ENCODE peak calls at places on chromosomes 12 and 14, in eight cellular contexts. S, Z, J, C, K, O, H and W are unnamed samples.

GRCh38 chr12:25352078-25352918 is 101.6 kb upstream of the KRAS start:
- DNase-seq in O (peak; percentile 36), H (no peak), S (no peak), K (no peak), C (peak; percentile 28), J (no peak), Z (no peak), W (no peak)

GRCh38 chr14:77498984-77499527 is 440 bp upstream of the ISM2 start:
- DNase-seq in H (peak; percentile 52), O (no peak), J (no peak), K (peak; percentile 59), C (no peak), S (no peak), Z (no peak), W (no peak)

GRCh38 chr12:6423267-6424007 is 21.3 kb upstream of the CD27 start:
- DNase-seq in K (peak; percentile 87), H (peak; percentile 92), S (peak; percentile 91), J (peak; percentile 90), O (peak; percentile 96), C (peak; percentile 96), Z (peak; percentile 92), W (peak; percentile 73)

GRCh38 chr12:24991209-24992049 is 42.5 kb upstream of the BCAT1 start:
- DNase-seq in C (peak; percentile 75), O (peak; percentile 84), K (no peak), J (no peak), Z (no peak), H (no peak), S (no peak), W (no peak)

GRCh38 chr14:59540852-59541251 is 35.8 kb downstream of the CCDC175 start:
- DNase-seq in C (no peak), K (no peak), H (no peak), Z (no peak), O (no peak), S (no peak), J (no peak), W (no peak)

GRCh38 chr12:124086299-124086898 is 113.4 kb downstream of the ZNF664 start:
- DNase-seq in H (no peak), S (no peak), K (peak; percentile 32), C (no peak), O (no peak), Z (no peak), J (no peak), W (no peak)

GRCh38 chr12:109721276-109721675 is 7.7 kb downstream of the FAM222A start:
- DNase-seq in K (no peak), O (no peak), C (no peak), S (no peak), H (no peak), J (no peak), Z (peak; percentile 83), W (peak; percentile 56)

GRCh38 chr12:12930633-12931032 is 21.3 kb downstream of the GPRC5D start:
- DNase-seq in H (no peak), K (no peak), J (no peak), Z (no peak), S (no peak), O (no peak), C (no peak), W (no peak)

GRCh38 chr12:55002355-55002754 is 17.4 kb upstream of the NEUROD4 start:
- DNase-seq in K (no peak), Z (no peak), O (no peak), C (no peak), H (no peak), S (no peak), J (no peak), W (no peak)

GRCh38 chr12:121989266-121989950 is 32.3 kb upstream of the BCL7A start:
- DNase-seq in O (no peak), Z (no peak), H (no peak), K (no peak), J (no peak), S (no peak), C (no peak), W (no peak)

GRCh38 chr12:121986494-121987245 is 35.0 kb upstream of the BCL7A start:
- DNase-seq in S (no peak), H (no peak), K (no peak), O (no peak), J (no peak), Z (no peak), C (no peak), W (no peak)

GRCh38 chr12:121992059-121992879 is 29.4 kb upstream of the BCL7A start:
- DNase-seq in H (no peak), Z (no peak), K (peak; percentile 73), C (peak; percentile 98), O (peak; percentile 99), S (no peak), J (no peak), W (no peak)

GRCh38 chr12:121989951-121990647 is 31.6 kb upstream of the BCL7A start:
- DNase-seq in H (no peak), O (no peak), C (no peak), S (no peak), J (no peak), K (no peak), Z (no peak), W (no peak)

GRCh38 chr12:121990692-121991603 is 30.7 kb upstream of the BCL7A start:
- DNase-seq in H (no peak), C (no peak), O (no peak), Z (no peak), K (no peak), J (no peak), S (no peak), W (no peak)
- H3K4me3 ChIP-seq in H (no peak overlapping the region), C (no peak overlapping the region), O (no peak overlapping the region), Z (no peak overlapping the region), K (no peak overlapping the region), J (no peak overlapping the region), S (no peak overlapping the region), W (no peak overlapping the region)

DNA sequence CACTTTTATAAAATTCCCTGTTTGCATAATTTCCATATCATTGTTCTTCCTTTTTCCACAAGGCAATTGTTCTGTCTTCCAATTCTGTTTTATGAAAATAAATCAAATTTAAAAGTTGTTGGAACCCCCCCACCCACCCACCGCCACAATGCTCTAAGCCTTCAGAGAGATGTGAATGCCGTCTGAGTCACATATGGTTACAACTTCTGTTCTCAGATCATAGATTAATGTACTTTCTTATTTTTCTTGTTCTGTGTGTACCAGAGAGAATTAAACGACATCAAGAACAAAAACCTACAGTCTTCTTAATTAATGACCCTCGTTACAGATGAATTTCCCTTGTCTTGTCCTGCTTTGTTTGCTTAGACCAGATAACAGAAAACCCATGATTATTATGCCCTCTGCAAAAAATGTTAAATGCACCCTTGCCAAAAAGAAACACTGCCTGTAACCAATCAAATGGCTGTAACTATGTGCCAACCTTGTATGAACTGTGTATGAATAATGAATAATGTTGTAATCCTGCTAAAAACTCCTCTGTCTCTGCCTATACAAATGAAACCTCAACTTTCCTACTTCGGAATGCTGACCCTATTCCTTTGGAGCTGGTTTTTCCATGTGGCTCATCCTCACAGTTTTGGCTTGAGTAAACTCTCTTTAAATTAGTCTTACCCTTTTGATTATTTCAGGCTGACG is 14.0 kb downstream of the OR6S1 start:
- DNase-seq in H (no peak), Z (no peak), K (no peak), S (no peak), O (no peak), J (no peak), C (peak; percentile 42), W (no peak)
- H3K4me3 ChIP-seq in H (no peak overlapping the region), Z (no peak overlapping the region), K (no peak overlapping the region), S (no peak overlapping the region), O (no peak overlapping the region), J (no peak overlapping the region), C (no peak overlapping the region), W (no peak overlapping the region)

GRCh38 chr12:76018111-76018510 is 13.5 kb downstream of the PHLDA1 start:
- DNase-seq in C (peak; percentile 66), Z (peak; percentile 79), K (no peak), H (no peak), J (no peak), O (peak; percentile 88), S (no peak), W (no peak)

GRCh38 chr12:76023069-76023690 is 8.4 kb downstream of the PHLDA1 start:
- DNase-seq in O (no peak), Z (no peak), J (no peak), H (no peak), C (no peak), S (no peak), K (no peak), W (no peak)

GRCh38 chr12:76020731-76021672 is 10.6 kb downstream of the PHLDA1 start:
- DNase-seq in K (no peak), J (peak; percentile 64), H (no peak), Z (no peak), S (no peak), O (peak; percentile 98), C (peak; percentile 97), W (no peak)

GRCh38 chr12:76020281-76020680 is 11.3 kb downstream of the PHLDA1 start:
- DNase-seq in S (no peak), J (peak; percentile 29), H (peak; percentile 79), K (no peak), Z (no peak), C (peak; percentile 72), O (peak; percentile 65), W (no peak)

DNA sequence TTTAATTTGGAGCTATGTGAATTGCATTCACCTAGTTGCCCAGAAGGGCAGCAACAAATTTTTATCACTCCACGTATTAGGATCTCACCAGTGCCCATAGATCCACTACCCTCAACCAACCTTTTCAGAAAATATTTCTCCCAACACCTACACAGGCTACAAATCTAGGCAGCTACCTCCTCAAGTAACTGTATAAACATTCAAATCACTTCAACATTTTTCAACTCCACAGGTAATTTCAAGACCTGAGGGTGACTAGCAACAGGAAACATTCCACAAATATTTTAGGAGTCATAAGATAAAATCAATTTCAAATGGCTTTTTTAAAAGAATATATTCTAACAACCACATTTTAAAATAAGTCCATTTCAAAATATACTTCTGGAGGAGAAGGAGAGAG is 12.9 kb downstream of the PHLDA1 start:
- DNase-seq in C (no peak), H (no peak), J (no peak), S (no peak), Z (no peak), K (no peak), O (no peak), W (no peak)
- H3K4me3 ChIP-seq in C (no peak overlapping the region), H (no peak overlapping the region), J (no peak overlapping the region), S (no peak overlapping the region), Z (no peak overlapping the region), K (no peak overlapping the region), O (no peak overlapping the region), W (no peak overlapping the region)

GRCh38 chr14:82075566-82075965 is 541.9 kb upstream of the SEL1L start:
- DNase-seq in J (no peak), K (no peak), H (no peak), C (peak; percentile 7), S (no peak), Z (peak; percentile 24), O (peak; percentile 3), W (peak; percentile 18)

GRCh38 chr14:82070040-82070439 is 536.4 kb upstream of the SEL1L start:
- DNase-seq in C (no peak), J (no peak), S (no peak), H (no peak), O (no peak), Z (no peak), K (no peak), W (no peak)

GRCh38 chr14:82067221-82067620 is 533.6 kb upstream of the SEL1L start:
- DNase-seq in H (no peak), Z (no peak), K (no peak), O (no peak), C (no peak), S (no peak), J (no peak), W (no peak)

DNA sequence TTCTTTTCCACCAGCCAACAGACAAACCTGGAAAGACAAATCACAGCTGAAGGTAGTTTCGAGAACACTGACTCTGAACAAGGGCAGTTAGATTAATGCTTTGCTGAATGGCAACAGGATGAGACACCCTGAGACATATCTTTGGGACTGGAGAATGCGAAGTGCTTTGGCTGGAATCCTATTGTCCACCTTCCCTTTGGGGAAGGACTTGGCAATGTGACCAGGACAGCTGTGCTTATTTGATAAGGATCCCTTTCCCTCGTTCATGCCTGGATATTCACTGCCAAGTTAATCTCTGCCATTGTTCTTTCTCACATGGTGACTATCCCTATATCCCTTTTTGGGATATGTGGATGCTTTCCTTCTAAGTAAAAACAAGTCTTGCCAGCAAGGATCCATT is 537.1 kb upstream of the SEL1L start:
- DNase-seq in C (no peak), K (no peak), O (no peak), S (no peak), H (no peak), Z (no peak), J (no peak), W (no peak)
- H3K4me3 ChIP-seq in C (no peak overlapping the region), K (no peak overlapping the region), O (no peak overlapping the region), S (no peak overlapping the region), H (no peak overlapping the region), Z (no peak overlapping the region), J (no peak overlapping the region), W (no peak overlapping the region)